ENCODE peak calls at places on chromosomes 13 and 19, in eight cellular contexts. F is T-helper 9 cell; N is T-helper 2 cell; K is HT1080; D is ureter; X is naive thymus-derived CD8-positive, alpha-beta T cell; H is hepatic stellate cell; M is Calu3. T is an unnamed sample.

GRCh38 chr13:44873486-44873885 is 115.8 kb downstream of the NUFIP1 start:
- DNase-seq in M (no peak), N (no peak), K (no peak), H (no peak), X (no peak), D (no peak), F (no peak), T (no peak)

GRCh38 chr19:17323973-17324327 is 10.7 kb downstream of the ANO8 start:
- DNase-seq in H (no peak), K (no peak), N (no peak), X (peak; percentile 67), M (no peak), F (no peak), D (no peak), T (no peak)

GRCh38 chr13:47399599-47399998 is 502.7 kb upstream of the HTR2A start:
- DNase-seq in M (no peak), X (no peak), F (no peak), D (no peak), N (no peak), K (no peak), H (no peak), T (no peak)

GRCh38 chr13:61944329-61944929 is 528.8 kb upstream of the PCDH20 start:
- DNase-seq in M (no peak), D (no peak), X (no peak), H (no peak), N (no peak), F (no peak), K (no peak), T (no peak)

GRCh38 chr13:113905942-113906341 is 42.1 kb upstream of the GAS6 start:
- DNase-seq in H (no peak), M (no peak), N (no peak), F (no peak), X (no peak), D (no peak), K (no peak), T (no peak)

GRCh38 chr19:54674021-54674617 is 11.3 kb downstream of the LILRB4 start:
- DNase-seq in D (no peak), X (no peak), H (no peak), K (no peak), N (no peak), M (peak; percentile 28), F (no peak), T (peak; percentile 30)

GRCh38 chr13:99617474-99618255 is 116.4 kb downstream of the TM9SF2 start:
- DNase-seq in X (no peak), D (no peak), N (no peak), F (no peak), K (peak; percentile 51), H (peak; percentile 40), M (peak; percentile 10), T (peak; percentile 11)

GRCh38 chr19:49594157-49595005 is 3.4 kb downstream of the PRR12 start:
- DNase-seq in F (no peak), N (no peak), D (no peak), X (no peak), K (no peak), H (no peak), M (no peak), T (no peak)

GRCh38 chr13:66513728-66514127 is 716.4 kb downstream of the PCDH9 start:
- DNase-seq in H (no peak), D (no peak), F (no peak), N (no peak), K (peak; percentile 31), X (no peak), M (no peak), T (no peak)

GRCh38 chr19:37007587-37008220 is 70.5 kb upstream of the ZNF420 start:
- DNase-seq in N (no peak), D (peak; percentile 76), K (peak; percentile 27), H (peak; percentile 69), X (peak; percentile 82), M (no peak), F (peak; percentile 19), T (no peak)

GRCh38 chr13:72004975-72005374 is 138.0 kb upstream of the DACH1 start:
- DNase-seq in K (no peak), F (no peak), D (no peak), H (no peak), N (no peak), M (no peak), X (no peak), T (no peak)

GRCh38 chr13:105333416-105333815 is 1202.0 kb downstream of the EFNB2 start:
- DNase-seq in F (no peak), D (no peak), N (no peak), K (no peak), M (no peak), X (no peak), H (no peak), T (no peak)

GRCh38 chr13:91203430-91203829 is 144.1 kb upstream of the MIR17HG start:
- DNase-seq in H (no peak), D (no peak), N (no peak), K (no peak), F (no peak), X (no peak), M (no peak), T (no peak)